ENCODE peak calls at places on chromosomes 1 and 21, in ten cellular contexts. One of them, this sample, is unnamed.

GRCh38 chr1:109764561-109765482 is 1.1 kb upstream of the EPS8L3 start:
- DNase-seq in neuronal stem cell: no peak
- DNase-seq in mesendoderm: no peak
- DNase-seq in mesenchymal stem cell: no peak
- DNase-seq in A549: no peak
- DNase-seq in fibroblast of lung: no peak
- DNase-seq in neural progenitor cell: no peak
- DNase-seq in Karpas-422: no peak
- DNase-seq in MM.1S: no peak
- DNase-seq in H9: no peak
- DNase-seq in this sample: no peak

GRCh38 chr1:160256396-160257046 is 5.8 kb downstream of the DCAF8 start:
- DNase-seq in neuronal stem cell: no peak
- DNase-seq in mesendoderm: no peak
- DNase-seq in mesenchymal stem cell: peak
- DNase-seq in A549: no peak
- DNase-seq in fibroblast of lung: peak
- DNase-seq in neural progenitor cell: no peak
- DNase-seq in Karpas-422: no peak
- DNase-seq in MM.1S: no peak
- DNase-seq in H9: no peak
- DNase-seq in this sample: no peak

GRCh38 chr1:192879416-192879815 is 70.6 kb downstream of the RGS2 start:
- DNase-seq in neuronal stem cell: no peak
- DNase-seq in mesendoderm: peak
- DNase-seq in mesenchymal stem cell: peak
- DNase-seq in A549: no peak
- DNase-seq in fibroblast of lung: no peak
- DNase-seq in neural progenitor cell: peak
- DNase-seq in Karpas-422: no peak
- DNase-seq in MM.1S: no peak
- DNase-seq in H9: no peak
- DNase-seq in this sample: peak

GRCh38 chr21:32756096-32756495 is 15.5 kb downstream of the PAXBP1 start:
- DNase-seq in neuronal stem cell: no peak
- DNase-seq in mesendoderm: no peak
- DNase-seq in mesenchymal stem cell: no peak
- DNase-seq in A549: no peak
- DNase-seq in fibroblast of lung: no peak
- DNase-seq in neural progenitor cell: no peak
- DNase-seq in Karpas-422: no peak
- DNase-seq in MM.1S: no peak
- DNase-seq in H9: no peak
- DNase-seq in this sample: peak

GRCh38 chr1:160781914-160782689 is 13.9 kb upstream of the LY9 start:
- DNase-seq in neuronal stem cell: no peak
- DNase-seq in mesendoderm: no peak
- DNase-seq in mesenchymal stem cell: no peak
- DNase-seq in A549: no peak
- DNase-seq in fibroblast of lung: no peak
- DNase-seq in neural progenitor cell: no peak
- DNase-seq in Karpas-422: no peak
- DNase-seq in MM.1S: peak
- DNase-seq in H9: no peak
- DNase-seq in this sample: no peak

GRCh38 chr21:46081862-46082637 is 15.9 kb upstream of the COL6A2 start:
- DNase-seq in neuronal stem cell: no peak
- DNase-seq in mesendoderm: no peak
- DNase-seq in mesenchymal stem cell: no peak
- DNase-seq in A549: no peak
- DNase-seq in fibroblast of lung: no peak
- DNase-seq in neural progenitor cell: no peak
- DNase-seq in Karpas-422: no peak
- DNase-seq in MM.1S: no peak
- DNase-seq in H9: peak
- DNase-seq in this sample: no peak

GRCh38 chr1:228527596-228527995 is 40.4 kb downstream of the RNF187 start:
- DNase-seq in neuronal stem cell: no peak
- DNase-seq in mesendoderm: no peak
- DNase-seq in mesenchymal stem cell: no peak
- DNase-seq in A549: no peak
- DNase-seq in fibroblast of lung: no peak
- DNase-seq in neural progenitor cell: no peak
- DNase-seq in Karpas-422: no peak
- DNase-seq in MM.1S: no peak
- DNase-seq in H9: no peak
- DNase-seq in this sample: no peak

GRCh38 chr1:82517586-82517985 is 716.9 kb downstream of the ADGRL2 start:
- DNase-seq in neuronal stem cell: peak
- DNase-seq in mesendoderm: peak
- DNase-seq in mesenchymal stem cell: peak
- DNase-seq in A549: no peak
- DNase-seq in fibroblast of lung: peak
- DNase-seq in neural progenitor cell: peak
- DNase-seq in Karpas-422: no peak
- DNase-seq in MM.1S: no peak
- DNase-seq in H9: peak
- DNase-seq in this sample: no peak

GRCh38 chr1:89843279-89844121 is 22.7 kb downstream of the LRRC8D start:
- DNase-seq in neuronal stem cell: peak
- DNase-seq in mesendoderm: peak
- DNase-seq in mesenchymal stem cell: peak
- DNase-seq in A549: peak
- DNase-seq in fibroblast of lung: peak
- DNase-seq in neural progenitor cell: peak
- DNase-seq in Karpas-422: peak
- DNase-seq in MM.1S: peak
- DNase-seq in H9: peak
- DNase-seq in this sample: peak

DNA sequence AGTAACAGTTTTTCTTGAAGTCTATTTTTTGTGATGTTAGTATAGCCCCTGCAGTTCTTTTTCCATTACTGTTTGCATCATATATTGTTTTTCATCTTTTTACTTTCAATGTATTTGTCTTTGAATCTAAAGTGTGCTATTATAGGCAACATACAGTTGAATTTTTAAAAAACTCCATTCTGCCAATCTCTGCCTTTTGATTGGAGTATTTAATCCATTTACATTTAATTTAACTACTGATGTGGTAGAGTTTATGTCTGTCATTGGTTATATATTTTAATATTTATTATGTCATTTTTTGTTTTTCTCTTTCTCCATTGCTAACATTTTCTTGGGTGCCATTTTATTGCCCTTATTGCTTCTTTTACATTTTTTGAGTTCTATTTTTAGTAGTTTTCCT is 296.3 kb downstream of the HMCN1 start:
- DNase-seq in neuronal stem cell: no peak
- DNase-seq in mesendoderm: no peak
- DNase-seq in mesenchymal stem cell: no peak
- DNase-seq in A549: no peak
- DNase-seq in fibroblast of lung: no peak
- DNase-seq in neural progenitor cell: no peak
- DNase-seq in Karpas-422: no peak
- DNase-seq in MM.1S: no peak
- DNase-seq in H9: no peak
- DNase-seq in this sample: no peak
- H3K4me2 ChIP-seq in neuronal stem cell: no peak
- H3K4me2 ChIP-seq in mesendoderm: no peak
- H3K4me2 ChIP-seq in mesenchymal stem cell: no peak
- H3K4me2 ChIP-seq in A549: no peak
- H3K4me2 ChIP-seq in fibroblast of lung: no peak
- H3K4me2 ChIP-seq in neural progenitor cell: no peak
- H3K4me2 ChIP-seq in Karpas-422: no peak
- H3K4me2 ChIP-seq in MM.1S: no peak
- H3K4me2 ChIP-seq in H9: no peak
- H3K4me2 ChIP-seq in this sample: no peak

GRCh38 chr1:226883630-226884029 is 13.2 kb downstream of the PSEN2 start:
- DNase-seq in neuronal stem cell: no peak
- DNase-seq in mesendoderm: no peak
- DNase-seq in mesenchymal stem cell: no peak
- DNase-seq in A549: no peak
- DNase-seq in fibroblast of lung: no peak
- DNase-seq in neural progenitor cell: no peak
- DNase-seq in Karpas-422: no peak
- DNase-seq in MM.1S: no peak
- DNase-seq in H9: no peak
- DNase-seq in this sample: no peak

GRCh38 chr1:226880372-226881287 is 10.2 kb downstream of the PSEN2 start:
- DNase-seq in neuronal stem cell: no peak
- DNase-seq in mesendoderm: no peak
- DNase-seq in mesenchymal stem cell: no peak
- DNase-seq in A549: no peak
- DNase-seq in fibroblast of lung: no peak
- DNase-seq in neural progenitor cell: no peak
- DNase-seq in Karpas-422: no peak
- DNase-seq in MM.1S: no peak
- DNase-seq in H9: no peak
- DNase-seq in this sample: no peak

GRCh38 chr1:226882631-226883409 is 12.4 kb downstream of the PSEN2 start:
- DNase-seq in neuronal stem cell: no peak
- DNase-seq in mesendoderm: no peak
- DNase-seq in mesenchymal stem cell: peak
- DNase-seq in A549: no peak
- DNase-seq in fibroblast of lung: peak
- DNase-seq in neural progenitor cell: no peak
- DNase-seq in Karpas-422: peak
- DNase-seq in MM.1S: peak
- DNase-seq in H9: no peak
- DNase-seq in this sample: no peak

GRCh38 chr1:226881515-226882185 is 11.2 kb downstream of the PSEN2 start:
- DNase-seq in neuronal stem cell: no peak
- DNase-seq in mesendoderm: no peak
- DNase-seq in mesenchymal stem cell: no peak
- DNase-seq in A549: no peak
- DNase-seq in fibroblast of lung: no peak
- DNase-seq in neural progenitor cell: no peak
- DNase-seq in Karpas-422: no peak
- DNase-seq in MM.1S: no peak
- DNase-seq in H9: no peak
- DNase-seq in this sample: peak

GRCh38 chr1:226882187-226882586 is 11.8 kb downstream of the PSEN2 start:
- DNase-seq in neuronal stem cell: no peak
- DNase-seq in mesendoderm: no peak
- DNase-seq in mesenchymal stem cell: no peak
- DNase-seq in A549: no peak
- DNase-seq in fibroblast of lung: peak
- DNase-seq in neural progenitor cell: no peak
- DNase-seq in Karpas-422: peak
- DNase-seq in MM.1S: peak
- DNase-seq in H9: no peak
- DNase-seq in this sample: no peak
- H3K4me2 ChIP-seq in neuronal stem cell: no peak
- H3K4me2 ChIP-seq in mesendoderm: no peak
- H3K4me2 ChIP-seq in mesenchymal stem cell: no peak
- H3K4me2 ChIP-seq in A549: no peak
- H3K4me2 ChIP-seq in fibroblast of lung: peak
- H3K4me2 ChIP-seq in neural progenitor cell: no peak
- H3K4me2 ChIP-seq in Karpas-422: peak
- H3K4me2 ChIP-seq in MM.1S: peak
- H3K4me2 ChIP-seq in H9: no peak
- H3K4me2 ChIP-seq in this sample: no peak

DNA sequence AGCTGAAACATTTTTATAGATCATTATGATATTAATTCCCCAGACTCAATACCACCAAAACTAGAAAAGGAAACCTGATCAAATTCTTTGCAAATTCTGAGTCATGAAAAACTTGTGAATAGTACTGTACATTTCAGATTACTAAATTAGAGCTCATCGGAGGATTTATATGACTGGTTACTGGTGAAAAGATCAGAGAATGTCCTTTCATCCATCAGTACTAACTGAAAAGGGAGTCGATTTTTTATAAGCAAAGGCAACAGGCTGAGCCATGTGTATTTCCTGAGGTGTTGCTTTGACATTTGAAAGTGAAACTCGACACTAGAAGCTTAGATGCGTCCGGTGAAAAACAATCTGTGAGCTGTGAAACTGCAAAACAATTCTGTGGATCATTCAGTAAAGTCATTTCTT is 155.7 kb downstream of the TNFSF18 start:
- DNase-seq in neuronal stem cell: no peak
- DNase-seq in mesendoderm: no peak
- DNase-seq in mesenchymal stem cell: peak
- DNase-seq in A549: no peak
- DNase-seq in fibroblast of lung: peak
- DNase-seq in neural progenitor cell: no peak
- DNase-seq in Karpas-422: no peak
- DNase-seq in MM.1S: peak
- DNase-seq in H9: no peak
- DNase-seq in this sample: no peak
- H3K4me2 ChIP-seq in neuronal stem cell: no peak
- H3K4me2 ChIP-seq in mesendoderm: no peak
- H3K4me2 ChIP-seq in mesenchymal stem cell: no peak
- H3K4me2 ChIP-seq in A549: peak
- H3K4me2 ChIP-seq in fibroblast of lung: peak
- H3K4me2 ChIP-seq in neural progenitor cell: no peak
- H3K4me2 ChIP-seq in Karpas-422: peak
- H3K4me2 ChIP-seq in MM.1S: peak
- H3K4me2 ChIP-seq in H9: no peak
- H3K4me2 ChIP-seq in this sample: no peak

GRCh38 chr21:16169102-16169511 is 439.3 kb downstream of the USP25 start:
- DNase-seq in neuronal stem cell: no peak
- DNase-seq in mesendoderm: no peak
- DNase-seq in mesenchymal stem cell: peak
- DNase-seq in A549: no peak
- DNase-seq in fibroblast of lung: peak
- DNase-seq in neural progenitor cell: no peak
- DNase-seq in Karpas-422: no peak
- DNase-seq in MM.1S: no peak
- DNase-seq in H9: no peak
- DNase-seq in this sample: no peak
- H3K4me2 ChIP-seq in neuronal stem cell: no peak
- H3K4me2 ChIP-seq in mesendoderm: no peak
- H3K4me2 ChIP-seq in mesenchymal stem cell: no peak
- H3K4me2 ChIP-seq in A549: peak
- H3K4me2 ChIP-seq in fibroblast of lung: no peak
- H3K4me2 ChIP-seq in neural progenitor cell: no peak
- H3K4me2 ChIP-seq in Karpas-422: no peak
- H3K4me2 ChIP-seq in MM.1S: no peak
- H3K4me2 ChIP-seq in H9: no peak
- H3K4me2 ChIP-seq in this sample: no peak